ENCODE peak calls at places on chromosomes 6 and 20, in eight cellular contexts. I, C, A, P, W, U, F and L are unnamed samples.

GRCh38 chr6:36499918-36500317 is 47.4 kb downstream of the STK38 start:
- DNase-seq in P (no peak), C (no peak), A (no peak), U (no peak), F (no peak), I (no peak), W (no peak), L (no peak)

GRCh38 chr6:42471116-42471515 is 19.4 kb upstream of the TRERF1 start:
- DNase-seq in P (no peak), U (no peak), W (no peak), F (no peak), I (no peak), C (no peak), A (no peak), L (no peak)

GRCh38 chr6:117907600-117908245 is 659 bp downstream of the SLC35F1 start:
- DNase-seq in I (no peak), P (peak), W (no peak), A (no peak), C (peak), U (no peak), F (no peak), L (peak)

GRCh38 chr6:2589171-2589661 is 161.5 kb downstream of the MYLK4 start:
- DNase-seq in W (peak), P (no peak), C (no peak), U (no peak), F (no peak), A (no peak), I (no peak), L (no peak)

GRCh38 chr6:11495565-11496145 is 41.9 kb upstream of the TMEM170B start:
- DNase-seq in C (no peak), P (no peak), F (no peak), A (no peak), U (no peak), W (no peak), I (no peak), L (no peak)

GRCh38 chr6:137218473-137218916 is 690 bp downstream of the IFNGR1 start:
- DNase-seq in A (no peak), P (peak), I (peak), U (peak), F (no peak), W (peak), C (no peak), L (peak)

GRCh38 chr6:108027594-108027993 is 46.9 kb downstream of the OSTM1 start:
- DNase-seq in F (no peak), W (peak), U (no peak), I (no peak), A (no peak), P (peak), C (no peak), L (no peak)

GRCh38 chr6:109441069-109441816 is 719 bp downstream of the SMPD2 start:
- DNase-seq in A (peak), I (peak), P (peak), C (peak), U (peak), F (no peak), W (peak), L (peak)

GRCh38 chr6:43749461-43749860 is 20.6 kb upstream of the VEGFA start:
- DNase-seq in U (no peak), I (no peak), W (no peak), C (peak), A (no peak), F (no peak), P (no peak), L (no peak)

GRCh38 chr20:50728486-50728980 is 2.8 kb upstream of the PARD6B start:
- DNase-seq in C (no peak), W (no peak), P (no peak), U (no peak), F (no peak), A (no peak), I (no peak), L (no peak)

GRCh38 chr20:9028419-9028818 is 40.5 kb upstream of the PLCB4 start:
- DNase-seq in P (no peak), A (no peak), I (no peak), W (no peak), F (no peak), C (no peak), U (no peak), L (no peak)

GRCh38 chr6:89410231-89411018 is 1.6 kb downstream of the RRAGD start:
- DNase-seq in P (peak), I (no peak), W (peak), C (no peak), F (no peak), U (no peak), A (no peak), L (no peak)

GRCh38 chr6:127053032-127053908 is 65.2 kb upstream of the RSPO3 start:
- DNase-seq in A (no peak), P (no peak), I (no peak), F (no peak), W (peak), U (no peak), C (no peak), L (no peak)

GRCh38 chr20:36792422-36792821 is 18.9 kb upstream of the DSN1 start:
- DNase-seq in U (no peak), P (peak), I (peak), C (no peak), W (peak), A (no peak), F (peak), L (peak)

GRCh38 chr6:24330137-24330732 is 27.6 kb downstream of the DCDC2 start:
- DNase-seq in P (no peak), I (no peak), C (no peak), A (no peak), W (peak), F (no peak), U (no peak), L (peak)

GRCh38 chr6:118660218-118660569 is 8.8 kb upstream of the CEP85L start:
- DNase-seq in U (peak), F (no peak), P (peak), I (peak), W (no peak), C (no peak), A (peak), L (no peak)

GRCh38 chr6:28264834-28265401 is 2.0 kb upstream of the ZSCAN26 start:
- DNase-seq in W (no peak), P (no peak), A (no peak), F (no peak), C (no peak), I (no peak), U (no peak), L (peak)

GRCh38 chr6:67875877-67876383 is 759.2 kb upstream of the ADGRB3 start:
- DNase-seq in U (no peak), W (no peak), I (no peak), P (no peak), F (no peak), A (no peak), C (no peak), L (no peak)

GRCh38 chr20:9617940-9618339 is 103.5 kb downstream of the LAMP5 start:
- DNase-seq in A (no peak), P (no peak), W (peak), C (no peak), U (no peak), F (no peak), I (peak), L (peak)

GRCh38 chr20:10115021-10115420 is 80.2 kb downstream of the ANKEF1 start:
- DNase-seq in F (peak), W (peak), I (no peak), P (no peak), U (no peak), A (no peak), C (no peak), L (no peak)

GRCh38 chr6:83096791-83097190 is 29.3 kb downstream of the DOP1A start:
- DNase-seq in C (no peak), W (peak), P (no peak), U (no peak), A (no peak), F (no peak), I (no peak), L (peak)

GRCh38 chr6:39951198-39951597 is 16.9 kb upstream of the MOCS1 start:
- DNase-seq in A (no peak), U (no peak), C (no peak), P (no peak), I (no peak), W (no peak), F (no peak), L (no peak)

GRCh38 chr20:50516180-50516934 is 6.2 kb downstream of the PTPN1 start:
- DNase-seq in P (peak), U (no peak), A (no peak), I (no peak), W (no peak), F (no peak), C (no peak), L (no peak)

GRCh38 chr6:14763616-14764015 is 482.3 kb upstream of the JARID2 start:
- DNase-seq in I (no peak), P (no peak), A (no peak), C (no peak), W (no peak), U (no peak), F (no peak), L (no peak)

GRCh38 chr6:496649-497048 is 105.1 kb downstream of the IRF4 start:
- DNase-seq in F (no peak), U (no peak), A (no peak), I (no peak), W (no peak), C (no peak), P (no peak), L (no peak)

GRCh38 chr6:143700684-143701342 is 23.0 kb downstream of the PHACTR2 start:
- DNase-seq in F (no peak), U (no peak), A (no peak), W (no peak), P (no peak), C (no peak), I (no peak), L (no peak)

GRCh38 chr6:76682842-76683241 is 610.4 kb upstream of the IMPG1 start:
- DNase-seq in I (no peak), U (no peak), C (no peak), P (no peak), A (no peak), F (no peak), W (peak), L (no peak)

GRCh38 chr20:50381771-50382593 is 128.2 kb upstream of the PTPN1 start:
- DNase-seq in W (no peak), U (no peak), F (no peak), A (no peak), C (no peak), I (no peak), P (no peak), L (no peak)

GRCh38 chr6:134896881-134897280 is 53.0 kb downstream of the ALDH8A1 start:
- DNase-seq in P (no peak), I (no peak), F (no peak), C (no peak), W (no peak), A (no peak), U (no peak), L (no peak)

GRCh38 chr20:51327251-51327841 is 215.2 kb downstream of the NFATC2 start:
- DNase-seq in A (no peak), I (no peak), F (peak), W (no peak), C (no peak), U (no peak), P (peak), L (no peak)

GRCh38 chr20:20021835-20022234 is 4.7 kb downstream of the NAA20 start:
- DNase-seq in A (no peak), W (no peak), I (no peak), F (no peak), U (no peak), P (no peak), C (no peak), L (no peak)

GRCh38 chr6:104527761-104528415 is 331.8 kb downstream of the HACE1 start:
- DNase-seq in P (peak), A (no peak), I (peak), C (peak), F (no peak), U (no peak), W (no peak), L (peak)

GRCh38 chr6:107132330-107132954 is 17.1 kb upstream of the BEND3 start:
- DNase-seq in P (peak), I (no peak), A (no peak), U (no peak), W (no peak), C (no peak), F (no peak), L (no peak)

GRCh38 chr20:49455691-49456090 is 26.8 kb downstream of the KCNB1 start:
- DNase-seq in C (no peak), U (no peak), I (no peak), A (no peak), P (no peak), W (no peak), F (no peak), L (no peak)